ENCODE peak calls at places on chromosomes 12 and 14, in six cellular contexts. One of them, this sample, is unnamed.

GRCh38 chr12:113867258-113867657 is 98.9 kb downstream of the RBM19 start:
- DNase-seq in DND-41: no peak
- DNase-seq in stimulated activated naive CD8-positive, alpha-beta T cell treated with anti-CD3 and anti-CD28 coated beads, Interleukin-15, Interleukin-2, amounts not matched to agents 100 U/mL and 50 U/mL, for 24 hours: no peak
- DNase-seq in endothelial cell of umbilical vein: no peak
- DNase-seq in naive thymus-derived CD8-positive, alpha-beta T cell: no peak
- DNase-seq in stimulated activated CD4-positive, alpha-beta T cell treated with anti-CD3 and anti-CD28 coated beads, Interleukin-12 subunit alpha, Interleukin-12 subunit beta, amount 100 ng/mL, for 4 hours: no peak
- DNase-seq in this sample: no peak

GRCh38 chr14:35932659-35933159 is 106.6 kb downstream of the BRMS1L start:
- DNase-seq in stimulated activated naive CD8-positive, alpha-beta T cell treated with anti-CD3 and anti-CD28 coated beads, Interleukin-15, Interleukin-2, amounts not matched to agents 100 U/mL and 50 U/mL, for 24 hours: peak; percentile 42
- DNase-seq in stimulated activated CD4-positive, alpha-beta T cell treated with anti-CD3 and anti-CD28 coated beads, Interleukin-12 subunit alpha, Interleukin-12 subunit beta, amount 100 ng/mL, for 4 hours: peak; percentile 24
- DNase-seq in naive thymus-derived CD8-positive, alpha-beta T cell: peak; percentile 28
- DNase-seq in endothelial cell of umbilical vein: no peak
- DNase-seq in DND-41: peak; percentile 81
- DNase-seq in this sample: no peak

GRCh38 chr14:100676089-100676685 is 50.5 kb upstream of the DLK1 start:
- DNase-seq in endothelial cell of umbilical vein: no peak
- DNase-seq in stimulated activated CD4-positive, alpha-beta T cell treated with anti-CD3 and anti-CD28 coated beads, Interleukin-12 subunit alpha, Interleukin-12 subunit beta, amount 100 ng/mL, for 4 hours: no peak
- DNase-seq in DND-41: no peak
- DNase-seq in naive thymus-derived CD8-positive, alpha-beta T cell: no peak
- DNase-seq in stimulated activated naive CD8-positive, alpha-beta T cell treated with anti-CD3 and anti-CD28 coated beads, Interleukin-15, Interleukin-2, amounts not matched to agents 100 U/mL and 50 U/mL, for 24 hours: no peak
- DNase-seq in this sample: no peak

GRCh38 chr14:32224731-32225377 is 21.8 kb upstream of the RNU6-8 start:
- DNase-seq in stimulated activated CD4-positive, alpha-beta T cell treated with anti-CD3 and anti-CD28 coated beads, Interleukin-12 subunit alpha, Interleukin-12 subunit beta, amount 100 ng/mL, for 4 hours: no peak
- DNase-seq in endothelial cell of umbilical vein: peak; percentile 6
- DNase-seq in DND-41: peak; percentile 18
- DNase-seq in stimulated activated naive CD8-positive, alpha-beta T cell treated with anti-CD3 and anti-CD28 coated beads, Interleukin-15, Interleukin-2, amounts not matched to agents 100 U/mL and 50 U/mL, for 24 hours: peak; percentile 16
- DNase-seq in naive thymus-derived CD8-positive, alpha-beta T cell: no peak
- DNase-seq in this sample: no peak

GRCh38 chr12:132506730-132507538 is 17.0 kb downstream of the FBRSL1 start:
- DNase-seq in DND-41: peak; percentile 53
- DNase-seq in stimulated activated CD4-positive, alpha-beta T cell treated with anti-CD3 and anti-CD28 coated beads, Interleukin-12 subunit alpha, Interleukin-12 subunit beta, amount 100 ng/mL, for 4 hours: peak; percentile 60
- DNase-seq in naive thymus-derived CD8-positive, alpha-beta T cell: peak; percentile 55
- DNase-seq in endothelial cell of umbilical vein: peak; percentile 85
- DNase-seq in stimulated activated naive CD8-positive, alpha-beta T cell treated with anti-CD3 and anti-CD28 coated beads, Interleukin-15, Interleukin-2, amounts not matched to agents 100 U/mL and 50 U/mL, for 24 hours: peak; percentile 79
- DNase-seq in this sample: peak; percentile 35

GRCh38 chr14:63045234-63045611 is at the start of gene KCNH5:
- DNase-seq in naive thymus-derived CD8-positive, alpha-beta T cell: no peak
- DNase-seq in DND-41: no peak
- DNase-seq in stimulated activated CD4-positive, alpha-beta T cell treated with anti-CD3 and anti-CD28 coated beads, Interleukin-12 subunit alpha, Interleukin-12 subunit beta, amount 100 ng/mL, for 4 hours: no peak
- DNase-seq in endothelial cell of umbilical vein: peak; percentile 50
- DNase-seq in stimulated activated naive CD8-positive, alpha-beta T cell treated with anti-CD3 and anti-CD28 coated beads, Interleukin-15, Interleukin-2, amounts not matched to agents 100 U/mL and 50 U/mL, for 24 hours: peak; percentile 10
- DNase-seq in this sample: no peak

GRCh38 chr12:124754949-124755800 is 108.5 kb downstream of the SCARB1 start:
- DNase-seq in naive thymus-derived CD8-positive, alpha-beta T cell: no peak
- DNase-seq in stimulated activated CD4-positive, alpha-beta T cell treated with anti-CD3 and anti-CD28 coated beads, Interleukin-12 subunit alpha, Interleukin-12 subunit beta, amount 100 ng/mL, for 4 hours: no peak
- DNase-seq in stimulated activated naive CD8-positive, alpha-beta T cell treated with anti-CD3 and anti-CD28 coated beads, Interleukin-15, Interleukin-2, amounts not matched to agents 100 U/mL and 50 U/mL, for 24 hours: no peak
- DNase-seq in endothelial cell of umbilical vein: no peak
- DNase-seq in DND-41: peak; percentile 97
- DNase-seq in this sample: peak; percentile 86

GRCh38 chr12:127191124-127191523 is 1075.8 kb upstream of the TMEM132C start:
- DNase-seq in stimulated activated naive CD8-positive, alpha-beta T cell treated with anti-CD3 and anti-CD28 coated beads, Interleukin-15, Interleukin-2, amounts not matched to agents 100 U/mL and 50 U/mL, for 24 hours: no peak
- DNase-seq in DND-41: no peak
- DNase-seq in naive thymus-derived CD8-positive, alpha-beta T cell: no peak
- DNase-seq in stimulated activated CD4-positive, alpha-beta T cell treated with anti-CD3 and anti-CD28 coated beads, Interleukin-12 subunit alpha, Interleukin-12 subunit beta, amount 100 ng/mL, for 4 hours: no peak
- DNase-seq in endothelial cell of umbilical vein: no peak
- DNase-seq in this sample: peak; percentile 54

GRCh38 chr14:95240859-95241813 is 78.6 kb downstream of the CLMN start:
- DNase-seq in stimulated activated naive CD8-positive, alpha-beta T cell treated with anti-CD3 and anti-CD28 coated beads, Interleukin-15, Interleukin-2, amounts not matched to agents 100 U/mL and 50 U/mL, for 24 hours: no peak
- DNase-seq in endothelial cell of umbilical vein: no peak
- DNase-seq in naive thymus-derived CD8-positive, alpha-beta T cell: no peak
- DNase-seq in stimulated activated CD4-positive, alpha-beta T cell treated with anti-CD3 and anti-CD28 coated beads, Interleukin-12 subunit alpha, Interleukin-12 subunit beta, amount 100 ng/mL, for 4 hours: no peak
- DNase-seq in DND-41: no peak
- DNase-seq in this sample: no peak

GRCh38 chr12:572532-572899 is 90.7 kb downstream of the NINJ2 start:
- DNase-seq in naive thymus-derived CD8-positive, alpha-beta T cell: no peak
- DNase-seq in stimulated activated CD4-positive, alpha-beta T cell treated with anti-CD3 and anti-CD28 coated beads, Interleukin-12 subunit alpha, Interleukin-12 subunit beta, amount 100 ng/mL, for 4 hours: no peak
- DNase-seq in endothelial cell of umbilical vein: peak; percentile 10
- DNase-seq in DND-41: no peak
- DNase-seq in stimulated activated naive CD8-positive, alpha-beta T cell treated with anti-CD3 and anti-CD28 coated beads, Interleukin-15, Interleukin-2, amounts not matched to agents 100 U/mL and 50 U/mL, for 24 hours: no peak
- DNase-seq in this sample: no peak

GRCh38 chr14:88798161-88798560 is 5.4 kb upstream of the EML5 start:
- DNase-seq in stimulated activated CD4-positive, alpha-beta T cell treated with anti-CD3 and anti-CD28 coated beads, Interleukin-12 subunit alpha, Interleukin-12 subunit beta, amount 100 ng/mL, for 4 hours: no peak
- DNase-seq in endothelial cell of umbilical vein: no peak
- DNase-seq in naive thymus-derived CD8-positive, alpha-beta T cell: no peak
- DNase-seq in stimulated activated naive CD8-positive, alpha-beta T cell treated with anti-CD3 and anti-CD28 coated beads, Interleukin-15, Interleukin-2, amounts not matched to agents 100 U/mL and 50 U/mL, for 24 hours: no peak
- DNase-seq in DND-41: peak; percentile 65
- DNase-seq in this sample: no peak

GRCh38 chr12:112848972-112849371 is 57.4 kb downstream of the RPH3A start:
- DNase-seq in endothelial cell of umbilical vein: no peak
- DNase-seq in stimulated activated CD4-positive, alpha-beta T cell treated with anti-CD3 and anti-CD28 coated beads, Interleukin-12 subunit alpha, Interleukin-12 subunit beta, amount 100 ng/mL, for 4 hours: no peak
- DNase-seq in naive thymus-derived CD8-positive, alpha-beta T cell: no peak
- DNase-seq in DND-41: no peak
- DNase-seq in stimulated activated naive CD8-positive, alpha-beta T cell treated with anti-CD3 and anti-CD28 coated beads, Interleukin-15, Interleukin-2, amounts not matched to agents 100 U/mL and 50 U/mL, for 24 hours: no peak
- DNase-seq in this sample: no peak

GRCh38 chr12:102740157-102741032 is 176.6 kb downstream of the PAH start:
- DNase-seq in DND-41: no peak
- DNase-seq in stimulated activated CD4-positive, alpha-beta T cell treated with anti-CD3 and anti-CD28 coated beads, Interleukin-12 subunit alpha, Interleukin-12 subunit beta, amount 100 ng/mL, for 4 hours: no peak
- DNase-seq in naive thymus-derived CD8-positive, alpha-beta T cell: no peak
- DNase-seq in endothelial cell of umbilical vein: no peak
- DNase-seq in stimulated activated naive CD8-positive, alpha-beta T cell treated with anti-CD3 and anti-CD28 coated beads, Interleukin-15, Interleukin-2, amounts not matched to agents 100 U/mL and 50 U/mL, for 24 hours: no peak
- DNase-seq in this sample: no peak

GRCh38 chr14:99077844-99078236 is 194.2 kb downstream of the BCL11B start:
- DNase-seq in DND-41: no peak
- DNase-seq in stimulated activated CD4-positive, alpha-beta T cell treated with anti-CD3 and anti-CD28 coated beads, Interleukin-12 subunit alpha, Interleukin-12 subunit beta, amount 100 ng/mL, for 4 hours: no peak
- DNase-seq in endothelial cell of umbilical vein: no peak
- DNase-seq in naive thymus-derived CD8-positive, alpha-beta T cell: no peak
- DNase-seq in stimulated activated naive CD8-positive, alpha-beta T cell treated with anti-CD3 and anti-CD28 coated beads, Interleukin-15, Interleukin-2, amounts not matched to agents 100 U/mL and 50 U/mL, for 24 hours: no peak
- DNase-seq in this sample: no peak

GRCh38 chr12:9132008-9132535 is 16.4 kb upstream of the A2M start:
- DNase-seq in endothelial cell of umbilical vein: no peak
- DNase-seq in naive thymus-derived CD8-positive, alpha-beta T cell: no peak
- DNase-seq in stimulated activated naive CD8-positive, alpha-beta T cell treated with anti-CD3 and anti-CD28 coated beads, Interleukin-15, Interleukin-2, amounts not matched to agents 100 U/mL and 50 U/mL, for 24 hours: no peak
- DNase-seq in stimulated activated CD4-positive, alpha-beta T cell treated with anti-CD3 and anti-CD28 coated beads, Interleukin-12 subunit alpha, Interleukin-12 subunit beta, amount 100 ng/mL, for 4 hours: no peak
- DNase-seq in DND-41: no peak
- DNase-seq in this sample: no peak

GRCh38 chr12:94615284-94616216 is 34.8 kb downstream of the TMCC3 start:
- DNase-seq in naive thymus-derived CD8-positive, alpha-beta T cell: no peak
- DNase-seq in stimulated activated CD4-positive, alpha-beta T cell treated with anti-CD3 and anti-CD28 coated beads, Interleukin-12 subunit alpha, Interleukin-12 subunit beta, amount 100 ng/mL, for 4 hours: no peak
- DNase-seq in stimulated activated naive CD8-positive, alpha-beta T cell treated with anti-CD3 and anti-CD28 coated beads, Interleukin-15, Interleukin-2, amounts not matched to agents 100 U/mL and 50 U/mL, for 24 hours: no peak
- DNase-seq in endothelial cell of umbilical vein: peak; percentile 69
- DNase-seq in DND-41: no peak
- DNase-seq in this sample: peak; percentile 68

GRCh38 chr14:38329236-38329635 is 73.3 kb upstream of the CLEC14A start:
- DNase-seq in endothelial cell of umbilical vein: no peak
- DNase-seq in naive thymus-derived CD8-positive, alpha-beta T cell: no peak
- DNase-seq in stimulated activated CD4-positive, alpha-beta T cell treated with anti-CD3 and anti-CD28 coated beads, Interleukin-12 subunit alpha, Interleukin-12 subunit beta, amount 100 ng/mL, for 4 hours: no peak
- DNase-seq in DND-41: no peak
- DNase-seq in stimulated activated naive CD8-positive, alpha-beta T cell treated with anti-CD3 and anti-CD28 coated beads, Interleukin-15, Interleukin-2, amounts not matched to agents 100 U/mL and 50 U/mL, for 24 hours: no peak
- DNase-seq in this sample: no peak

GRCh38 chr14:36518031-36518585 is 1.9 kb downstream of the NKX2-1 start:
- DNase-seq in naive thymus-derived CD8-positive, alpha-beta T cell: no peak
- DNase-seq in stimulated activated naive CD8-positive, alpha-beta T cell treated with anti-CD3 and anti-CD28 coated beads, Interleukin-15, Interleukin-2, amounts not matched to agents 100 U/mL and 50 U/mL, for 24 hours: no peak
- DNase-seq in DND-41: no peak
- DNase-seq in endothelial cell of umbilical vein: no peak
- DNase-seq in stimulated activated CD4-positive, alpha-beta T cell treated with anti-CD3 and anti-CD28 coated beads, Interleukin-12 subunit alpha, Interleukin-12 subunit beta, amount 100 ng/mL, for 4 hours: no peak
- DNase-seq in this sample: no peak

GRCh38 chr12:121494093-121494787 is 86.6 kb downstream of the KDM2B start:
- DNase-seq in stimulated activated CD4-positive, alpha-beta T cell treated with anti-CD3 and anti-CD28 coated beads, Interleukin-12 subunit alpha, Interleukin-12 subunit beta, amount 100 ng/mL, for 4 hours: peak; percentile 65
- DNase-seq in naive thymus-derived CD8-positive, alpha-beta T cell: peak; percentile 42
- DNase-seq in stimulated activated naive CD8-positive, alpha-beta T cell treated with anti-CD3 and anti-CD28 coated beads, Interleukin-15, Interleukin-2, amounts not matched to agents 100 U/mL and 50 U/mL, for 24 hours: peak; percentile 74
- DNase-seq in DND-41: peak; percentile 63
- DNase-seq in endothelial cell of umbilical vein: peak; percentile 31
- DNase-seq in this sample: no peak

GRCh38 chr14:56207626-56208297 is 89.6 kb downstream of the PELI2 start:
- DNase-seq in stimulated activated naive CD8-positive, alpha-beta T cell treated with anti-CD3 and anti-CD28 coated beads, Interleukin-15, Interleukin-2, amounts not matched to agents 100 U/mL and 50 U/mL, for 24 hours: no peak
- DNase-seq in naive thymus-derived CD8-positive, alpha-beta T cell: no peak
- DNase-seq in stimulated activated CD4-positive, alpha-beta T cell treated with anti-CD3 and anti-CD28 coated beads, Interleukin-12 subunit alpha, Interleukin-12 subunit beta, amount 100 ng/mL, for 4 hours: no peak
- DNase-seq in endothelial cell of umbilical vein: no peak
- DNase-seq in DND-41: no peak
- DNase-seq in this sample: no peak

GRCh38 chr14:29548948-29549370 is 378.7 kb downstream of the PRKD1 start:
- DNase-seq in DND-41: no peak
- DNase-seq in stimulated activated CD4-positive, alpha-beta T cell treated with anti-CD3 and anti-CD28 coated beads, Interleukin-12 subunit alpha, Interleukin-12 subunit beta, amount 100 ng/mL, for 4 hours: no peak
- DNase-seq in stimulated activated naive CD8-positive, alpha-beta T cell treated with anti-CD3 and anti-CD28 coated beads, Interleukin-15, Interleukin-2, amounts not matched to agents 100 U/mL and 50 U/mL, for 24 hours: no peak
- DNase-seq in naive thymus-derived CD8-positive, alpha-beta T cell: no peak
- DNase-seq in endothelial cell of umbilical vein: peak; percentile 69
- DNase-seq in this sample: peak; percentile 41

GRCh38 chr12:22056607-22057006 is 10.6 kb downstream of the CMAS start:
- DNase-seq in DND-41: no peak
- DNase-seq in stimulated activated naive CD8-positive, alpha-beta T cell treated with anti-CD3 and anti-CD28 coated beads, Interleukin-15, Interleukin-2, amounts not matched to agents 100 U/mL and 50 U/mL, for 24 hours: no peak
- DNase-seq in stimulated activated CD4-positive, alpha-beta T cell treated with anti-CD3 and anti-CD28 coated beads, Interleukin-12 subunit alpha, Interleukin-12 subunit beta, amount 100 ng/mL, for 4 hours: no peak
- DNase-seq in endothelial cell of umbilical vein: no peak
- DNase-seq in naive thymus-derived CD8-positive, alpha-beta T cell: no peak
- DNase-seq in this sample: no peak

GRCh38 chr14:103820382-103820781 is 27.0 kb downstream of the PPP1R13B start:
- DNase-seq in naive thymus-derived CD8-positive, alpha-beta T cell: no peak
- DNase-seq in stimulated activated CD4-positive, alpha-beta T cell treated with anti-CD3 and anti-CD28 coated beads, Interleukin-12 subunit alpha, Interleukin-12 subunit beta, amount 100 ng/mL, for 4 hours: no peak
- DNase-seq in DND-41: no peak
- DNase-seq in stimulated activated naive CD8-positive, alpha-beta T cell treated with anti-CD3 and anti-CD28 coated beads, Interleukin-15, Interleukin-2, amounts not matched to agents 100 U/mL and 50 U/mL, for 24 hours: no peak
- DNase-seq in endothelial cell of umbilical vein: no peak
- DNase-seq in this sample: no peak

GRCh38 chr14:81594012-81594411 is 60.4 kb upstream of the SEL1L start:
- DNase-seq in naive thymus-derived CD8-positive, alpha-beta T cell: no peak
- DNase-seq in endothelial cell of umbilical vein: no peak
- DNase-seq in DND-41: no peak
- DNase-seq in stimulated activated naive CD8-positive, alpha-beta T cell treated with anti-CD3 and anti-CD28 coated beads, Interleukin-15, Interleukin-2, amounts not matched to agents 100 U/mL and 50 U/mL, for 24 hours: no peak
- DNase-seq in stimulated activated CD4-positive, alpha-beta T cell treated with anti-CD3 and anti-CD28 coated beads, Interleukin-12 subunit alpha, Interleukin-12 subunit beta, amount 100 ng/mL, for 4 hours: no peak
- DNase-seq in this sample: no peak

GRCh38 chr14:104114421-104115130 is 23.8 kb upstream of the KIF26A start:
- DNase-seq in stimulated activated naive CD8-positive, alpha-beta T cell treated with anti-CD3 and anti-CD28 coated beads, Interleukin-15, Interleukin-2, amounts not matched to agents 100 U/mL and 50 U/mL, for 24 hours: peak; percentile 1
- DNase-seq in stimulated activated CD4-positive, alpha-beta T cell treated with anti-CD3 and anti-CD28 coated beads, Interleukin-12 subunit alpha, Interleukin-12 subunit beta, amount 100 ng/mL, for 4 hours: no peak
- DNase-seq in DND-41: no peak
- DNase-seq in endothelial cell of umbilical vein: no peak
- DNase-seq in naive thymus-derived CD8-positive, alpha-beta T cell: peak; percentile 0
- DNase-seq in this sample: no peak

GRCh38 chr12:90938451-90938850 is 16.5 kb downstream of the CCER1 start:
- DNase-seq in DND-41: no peak
- DNase-seq in naive thymus-derived CD8-positive, alpha-beta T cell: no peak
- DNase-seq in stimulated activated CD4-positive, alpha-beta T cell treated with anti-CD3 and anti-CD28 coated beads, Interleukin-12 subunit alpha, Interleukin-12 subunit beta, amount 100 ng/mL, for 4 hours: no peak
- DNase-seq in stimulated activated naive CD8-positive, alpha-beta T cell treated with anti-CD3 and anti-CD28 coated beads, Interleukin-15, Interleukin-2, amounts not matched to agents 100 U/mL and 50 U/mL, for 24 hours: no peak
- DNase-seq in endothelial cell of umbilical vein: peak; percentile 77
- DNase-seq in this sample: peak; percentile 57

GRCh38 chr14:23881292-23881691 is 72.3 kb upstream of the DHRS4 start:
- DNase-seq in endothelial cell of umbilical vein: no peak
- DNase-seq in stimulated activated naive CD8-positive, alpha-beta T cell treated with anti-CD3 and anti-CD28 coated beads, Interleukin-15, Interleukin-2, amounts not matched to agents 100 U/mL and 50 U/mL, for 24 hours: no peak
- DNase-seq in naive thymus-derived CD8-positive, alpha-beta T cell: no peak
- DNase-seq in stimulated activated CD4-positive, alpha-beta T cell treated with anti-CD3 and anti-CD28 coated beads, Interleukin-12 subunit alpha, Interleukin-12 subunit beta, amount 100 ng/mL, for 4 hours: no peak
- DNase-seq in DND-41: no peak
- DNase-seq in this sample: peak; percentile 24

GRCh38 chr14:35221462-35221861 is 70.7 kb upstream of the PSMA6 start:
- DNase-seq in stimulated activated CD4-positive, alpha-beta T cell treated with anti-CD3 and anti-CD28 coated beads, Interleukin-12 subunit alpha, Interleukin-12 subunit beta, amount 100 ng/mL, for 4 hours: no peak
- DNase-seq in stimulated activated naive CD8-positive, alpha-beta T cell treated with anti-CD3 and anti-CD28 coated beads, Interleukin-15, Interleukin-2, amounts not matched to agents 100 U/mL and 50 U/mL, for 24 hours: no peak
- DNase-seq in naive thymus-derived CD8-positive, alpha-beta T cell: no peak
- DNase-seq in DND-41: no peak
- DNase-seq in endothelial cell of umbilical vein: no peak
- DNase-seq in this sample: no peak

GRCh38 chr12:78085562-78086182 is 255.0 kb downstream of the NAV3 start:
- DNase-seq in DND-41: no peak
- DNase-seq in stimulated activated naive CD8-positive, alpha-beta T cell treated with anti-CD3 and anti-CD28 coated beads, Interleukin-15, Interleukin-2, amounts not matched to agents 100 U/mL and 50 U/mL, for 24 hours: no peak
- DNase-seq in endothelial cell of umbilical vein: no peak
- DNase-seq in stimulated activated CD4-positive, alpha-beta T cell treated with anti-CD3 and anti-CD28 coated beads, Interleukin-12 subunit alpha, Interleukin-12 subunit beta, amount 100 ng/mL, for 4 hours: no peak
- DNase-seq in naive thymus-derived CD8-positive, alpha-beta T cell: no peak
- DNase-seq in this sample: no peak

GRCh38 chr12:119683413-119683812 is 15.5 kb downstream of the PRKAB1 start:
- DNase-seq in stimulated activated naive CD8-positive, alpha-beta T cell treated with anti-CD3 and anti-CD28 coated beads, Interleukin-15, Interleukin-2, amounts not matched to agents 100 U/mL and 50 U/mL, for 24 hours: no peak
- DNase-seq in DND-41: no peak
- DNase-seq in stimulated activated CD4-positive, alpha-beta T cell treated with anti-CD3 and anti-CD28 coated beads, Interleukin-12 subunit alpha, Interleukin-12 subunit beta, amount 100 ng/mL, for 4 hours: no peak
- DNase-seq in naive thymus-derived CD8-positive, alpha-beta T cell: no peak
- DNase-seq in endothelial cell of umbilical vein: no peak
- DNase-seq in this sample: no peak

This sample was measured in skeletal muscle cell.